ENCODE peak calls at places on chromosomes 13 and 19, in eight cellular contexts. One of them, this sample, is unnamed.
A peak's percentile ranks its signal among the peaks of the same experiment; 100 is the strongest.

GRCh38 chr13:60229708-60230272 is 66.1 kb upstream of the DIAPH3 start:
- DNase-seq in uterus: no peak
- DNase-seq in hepatocyte: peak; percentile 10
- DNase-seq in IMR-90: no peak
- DNase-seq in right lobe of liver: no peak
- DNase-seq in mammary epithelial cell: no peak
- DNase-seq in tibial nerve: no peak
- DNase-seq in upper lobe of right lung: no peak
- DNase-seq in this sample: no peak

GRCh38 chr13:75704194-75704941 is 68.2 kb downstream of the LMO7 start:
- DNase-seq in hepatocyte: no peak
- DNase-seq in right lobe of liver: no peak
- DNase-seq in IMR-90: peak; percentile 85
- DNase-seq in tibial nerve: no peak
- DNase-seq in mammary epithelial cell: no peak
- DNase-seq in uterus: no peak
- DNase-seq in upper lobe of right lung: no peak
- DNase-seq in this sample: peak; percentile 68

GRCh38 chr19:48418317-48419064 is 25.0 kb downstream of the GRIN2D start:
- DNase-seq in tibial nerve: no peak
- DNase-seq in mammary epithelial cell: no peak
- DNase-seq in right lobe of liver: no peak
- DNase-seq in uterus: no peak
- DNase-seq in upper lobe of right lung: no peak
- DNase-seq in hepatocyte: no peak
- DNase-seq in IMR-90: peak; percentile 23
- DNase-seq in this sample: no peak

GRCh38 chr13:45179428-45179827 is 21.4 kb downstream of the KCTD4 start:
- DNase-seq in right lobe of liver: no peak
- DNase-seq in tibial nerve: no peak
- DNase-seq in upper lobe of right lung: no peak
- DNase-seq in mammary epithelial cell: no peak
- DNase-seq in hepatocyte: no peak
- DNase-seq in uterus: no peak
- DNase-seq in IMR-90: peak; percentile 63
- DNase-seq in this sample: no peak

GRCh38 chr13:69547780-69548179 is 559.8 kb upstream of the ATXN8OS start:
- DNase-seq in mammary epithelial cell: no peak
- DNase-seq in upper lobe of right lung: no peak
- DNase-seq in IMR-90: no peak
- DNase-seq in hepatocyte: no peak
- DNase-seq in uterus: no peak
- DNase-seq in tibial nerve: no peak
- DNase-seq in right lobe of liver: no peak
- DNase-seq in this sample: no peak

GRCh38 chr19:39430675-39431593 is 4.8 kb downstream of the RPS16 start:
- DNase-seq in right lobe of liver: no peak
- DNase-seq in tibial nerve: no peak
- DNase-seq in hepatocyte: peak; percentile 66
- DNase-seq in uterus: no peak
- DNase-seq in mammary epithelial cell: peak; percentile 39
- DNase-seq in IMR-90: peak; percentile 100
- DNase-seq in upper lobe of right lung: peak; percentile 78
- DNase-seq in this sample: peak; percentile 99

GRCh38 chr19:30857388-30857787 is 485.2 kb downstream of the ZNF536 start:
- DNase-seq in IMR-90: no peak
- DNase-seq in mammary epithelial cell: no peak
- DNase-seq in right lobe of liver: no peak
- DNase-seq in uterus: no peak
- DNase-seq in tibial nerve: no peak
- DNase-seq in upper lobe of right lung: no peak
- DNase-seq in hepatocyte: no peak
- DNase-seq in this sample: no peak

GRCh38 chr13:96388598-96388997 is 298.7 kb downstream of the HS6ST3 start:
- DNase-seq in right lobe of liver: no peak
- DNase-seq in hepatocyte: no peak
- DNase-seq in tibial nerve: no peak
- DNase-seq in mammary epithelial cell: no peak
- DNase-seq in uterus: no peak
- DNase-seq in upper lobe of right lung: no peak
- DNase-seq in IMR-90: no peak
- DNase-seq in this sample: no peak

GRCh38 chr13:102948006-102948405 is 102.2 kb downstream of the ERCC5 start:
- DNase-seq in tibial nerve: peak; percentile 12
- DNase-seq in upper lobe of right lung: no peak
- DNase-seq in right lobe of liver: no peak
- DNase-seq in hepatocyte: peak; percentile 38
- DNase-seq in mammary epithelial cell: no peak
- DNase-seq in IMR-90: no peak
- DNase-seq in uterus: no peak
- DNase-seq in this sample: no peak

GRCh38 chr13:27644302-27644701 is 22.6 kb downstream of the POLR1D start:
- DNase-seq in hepatocyte: no peak
- DNase-seq in upper lobe of right lung: no peak
- DNase-seq in uterus: no peak
- DNase-seq in right lobe of liver: no peak
- DNase-seq in mammary epithelial cell: peak; percentile 69
- DNase-seq in tibial nerve: no peak
- DNase-seq in IMR-90: peak; percentile 92
- DNase-seq in this sample: peak; percentile 18

GRCh38 chr13:97904059-97904458 is 49.4 kb upstream of the IPO5 start:
- DNase-seq in upper lobe of right lung: no peak
- DNase-seq in uterus: no peak
- DNase-seq in IMR-90: no peak
- DNase-seq in right lobe of liver: no peak
- DNase-seq in hepatocyte: no peak
- DNase-seq in mammary epithelial cell: no peak
- DNase-seq in tibial nerve: no peak
- DNase-seq in this sample: no peak

GRCh38 chr13:49869514-49869913 is 66.6 kb downstream of the SPRYD7 start:
- DNase-seq in mammary epithelial cell: no peak
- DNase-seq in upper lobe of right lung: no peak
- DNase-seq in tibial nerve: peak; percentile 11
- DNase-seq in right lobe of liver: no peak
- DNase-seq in IMR-90: peak; percentile 36
- DNase-seq in hepatocyte: peak; percentile 19
- DNase-seq in uterus: no peak
- DNase-seq in this sample: peak; percentile 40

GRCh38 chr13:26488236-26489028 is 69.1 kb upstream of the WASF3 start:
- DNase-seq in mammary epithelial cell: no peak
- DNase-seq in upper lobe of right lung: no peak
- DNase-seq in uterus: no peak
- DNase-seq in right lobe of liver: no peak
- DNase-seq in IMR-90: no peak
- DNase-seq in tibial nerve: no peak
- DNase-seq in hepatocyte: no peak
- DNase-seq in this sample: no peak

GRCh38 chr13:26486550-26486949 is 70.9 kb upstream of the WASF3 start:
- DNase-seq in right lobe of liver: no peak
- DNase-seq in IMR-90: no peak
- DNase-seq in upper lobe of right lung: no peak
- DNase-seq in hepatocyte: no peak
- DNase-seq in uterus: peak; percentile 53
- DNase-seq in mammary epithelial cell: no peak
- DNase-seq in tibial nerve: no peak
- DNase-seq in this sample: no peak

GRCh38 chr13:26485288-26485687 is 72.2 kb upstream of the WASF3 start:
- DNase-seq in hepatocyte: no peak
- DNase-seq in right lobe of liver: no peak
- DNase-seq in IMR-90: no peak
- DNase-seq in uterus: no peak
- DNase-seq in tibial nerve: no peak
- DNase-seq in upper lobe of right lung: no peak
- DNase-seq in mammary epithelial cell: no peak
- DNase-seq in this sample: no peak

GRCh38 chr13:26485786-26486185 is 71.7 kb upstream of the WASF3 start:
- DNase-seq in right lobe of liver: no peak
- DNase-seq in upper lobe of right lung: no peak
- DNase-seq in mammary epithelial cell: no peak
- DNase-seq in tibial nerve: no peak
- DNase-seq in hepatocyte: no peak
- DNase-seq in uterus: peak; percentile 55
- DNase-seq in IMR-90: no peak
- DNase-seq in this sample: no peak

GRCh38 chr13:26487781-26488180 is 69.7 kb upstream of the WASF3 start:
- DNase-seq in uterus: no peak
- DNase-seq in tibial nerve: no peak
- DNase-seq in upper lobe of right lung: no peak
- DNase-seq in mammary epithelial cell: no peak
- DNase-seq in IMR-90: no peak
- DNase-seq in hepatocyte: no peak
- DNase-seq in right lobe of liver: no peak
- DNase-seq in this sample: no peak
- TF ChIP-seq CTCF in uterus: no peak
- TF ChIP-seq CTCF in tibial nerve: no peak
- TF ChIP-seq CTCF in upper lobe of right lung: no peak
- TF ChIP-seq CTCF in mammary epithelial cell: no peak
- TF ChIP-seq CTCF in IMR-90: no peak
- TF ChIP-seq CTCF in hepatocyte: no peak
- TF ChIP-seq CTCF in right lobe of liver: no peak
- TF ChIP-seq CTCF in this sample: no peak

GRCh38 chr19:1226227-1226518 is 11.6 kb downstream of the CBARP start:
- DNase-seq in right lobe of liver: no peak
- DNase-seq in upper lobe of right lung: no peak
- DNase-seq in hepatocyte: no peak
- DNase-seq in IMR-90: no peak
- DNase-seq in mammary epithelial cell: no peak
- DNase-seq in uterus: no peak
- DNase-seq in tibial nerve: no peak
- DNase-seq in this sample: no peak
- H3K36me3 ChIP-seq in right lobe of liver: peaks cover 22% of the 10 kb centered on the region
- H3K36me3 ChIP-seq in upper lobe of right lung: peaks cover 59% of the 10 kb centered on the region
- H3K36me3 ChIP-seq in hepatocyte: no peaks in the 10 kb centered on the region
- H3K36me3 ChIP-seq in IMR-90: peaks cover 52% of the 10 kb centered on the region
- H3K36me3 ChIP-seq in mammary epithelial cell: peaks cover 4% of the 10 kb centered on the region
- H3K36me3 ChIP-seq in uterus: no peaks in the 10 kb centered on the region
- H3K36me3 ChIP-seq in tibial nerve: peaks cover 9% of the 10 kb centered on the region
- H3K36me3 ChIP-seq in this sample: peaks cover 25% of the 10 kb centered on the region

GRCh38 chr13:108947551-108948030 is 318.2 kb downstream of the MYO16 start:
- DNase-seq in right lobe of liver: no peak
- DNase-seq in upper lobe of right lung: no peak
- DNase-seq in uterus: peak; percentile 69
- DNase-seq in mammary epithelial cell: no peak
- DNase-seq in IMR-90: peak; percentile 30
- DNase-seq in tibial nerve: peak; percentile 68
- DNase-seq in hepatocyte: no peak
- DNase-seq in this sample: peak; percentile 59
- H3K27ac ChIP-seq in right lobe of liver: no peak overlapping the region
- H3K27ac ChIP-seq in upper lobe of right lung: no peak overlapping the region
- H3K27ac ChIP-seq in uterus: peak overlapping the region; percentile 72
- H3K27ac ChIP-seq in mammary epithelial cell: no peak overlapping the region
- H3K27ac ChIP-seq in IMR-90: no peak overlapping the region
- H3K27ac ChIP-seq in tibial nerve: no peak overlapping the region
- H3K27ac ChIP-seq in hepatocyte: peak overlapping the region; percentile 54
- H3K27ac ChIP-seq in this sample: peak overlapping the region; percentile 19

GRCh38 chr13:110677731-110678545 is 28.0 kb downstream of the CARS2 start:
- DNase-seq in IMR-90: peak; percentile 37
- DNase-seq in right lobe of liver: no peak
- DNase-seq in hepatocyte: no peak
- DNase-seq in upper lobe of right lung: no peak
- DNase-seq in mammary epithelial cell: no peak
- DNase-seq in tibial nerve: no peak
- DNase-seq in uterus: no peak
- DNase-seq in this sample: peak; percentile 43

GRCh38 chr13:110683203-110683883 is 22.6 kb downstream of the CARS2 start:
- DNase-seq in upper lobe of right lung: no peak
- DNase-seq in mammary epithelial cell: peak; percentile 20
- DNase-seq in uterus: no peak
- DNase-seq in IMR-90: peak; percentile 15
- DNase-seq in right lobe of liver: no peak
- DNase-seq in tibial nerve: no peak
- DNase-seq in hepatocyte: no peak
- DNase-seq in this sample: no peak

GRCh38 chr13:110682746-110683145 is 23.2 kb downstream of the CARS2 start:
- DNase-seq in upper lobe of right lung: no peak
- DNase-seq in uterus: no peak
- DNase-seq in hepatocyte: no peak
- DNase-seq in tibial nerve: no peak
- DNase-seq in IMR-90: no peak
- DNase-seq in mammary epithelial cell: no peak
- DNase-seq in right lobe of liver: no peak
- DNase-seq in this sample: no peak

GRCh38 chr13:110681868-110682550 is 23.9 kb downstream of the CARS2 start:
- DNase-seq in hepatocyte: no peak
- DNase-seq in IMR-90: no peak
- DNase-seq in mammary epithelial cell: no peak
- DNase-seq in uterus: no peak
- DNase-seq in right lobe of liver: no peak
- DNase-seq in tibial nerve: no peak
- DNase-seq in upper lobe of right lung: no peak
- DNase-seq in this sample: no peak

GRCh38 chr13:110680852-110681251 is 25.1 kb downstream of the CARS2 start:
- DNase-seq in IMR-90: no peak
- DNase-seq in uterus: no peak
- DNase-seq in mammary epithelial cell: no peak
- DNase-seq in hepatocyte: no peak
- DNase-seq in right lobe of liver: no peak
- DNase-seq in tibial nerve: no peak
- DNase-seq in upper lobe of right lung: no peak
- DNase-seq in this sample: no peak
- TF ChIP-seq CTCF in IMR-90: peak; percentile 38
- TF ChIP-seq CTCF in uterus: no peak
- TF ChIP-seq CTCF in mammary epithelial cell: peak; percentile 39
- TF ChIP-seq CTCF in hepatocyte: peak; percentile 20
- TF ChIP-seq CTCF in right lobe of liver: peak; percentile 40
- TF ChIP-seq CTCF in tibial nerve: no peak
- TF ChIP-seq CTCF in upper lobe of right lung: peak; percentile 41
- TF ChIP-seq CTCF in this sample: peak; percentile 75

GRCh38 chr19:5205937-5206750 is 134.5 kb downstream of the PTPRS start:
- DNase-seq in mammary epithelial cell: no peak
- DNase-seq in right lobe of liver: no peak
- DNase-seq in tibial nerve: no peak
- DNase-seq in hepatocyte: no peak
- DNase-seq in uterus: no peak
- DNase-seq in upper lobe of right lung: no peak
- DNase-seq in IMR-90: no peak
- DNase-seq in this sample: no peak
- H3K36me3 ChIP-seq in mammary epithelial cell: no peaks in the 10 kb centered on the region
- H3K36me3 ChIP-seq in right lobe of liver: peaks cover 3% of the 10 kb centered on the region
- H3K36me3 ChIP-seq in tibial nerve: peaks cover 6% of the 10 kb centered on the region
- H3K36me3 ChIP-seq in hepatocyte: no peaks in the 10 kb centered on the region
- H3K36me3 ChIP-seq in uterus: no peaks in the 10 kb centered on the region
- H3K36me3 ChIP-seq in upper lobe of right lung: peaks cover 15% of the 10 kb centered on the region
- H3K36me3 ChIP-seq in IMR-90: peaks cover 46% of the 10 kb centered on the region
- H3K36me3 ChIP-seq in this sample: peaks cover 33% of the 10 kb centered on the region

GRCh38 chr19:8577247-8577646 is at the start of gene MYO1F:
- DNase-seq in right lobe of liver: peak; percentile 84
- DNase-seq in tibial nerve: peak; percentile 43
- DNase-seq in mammary epithelial cell: no peak
- DNase-seq in IMR-90: no peak
- DNase-seq in hepatocyte: no peak
- DNase-seq in upper lobe of right lung: peak; percentile 83
- DNase-seq in uterus: no peak
- DNase-seq in this sample: no peak
- H3K27ac ChIP-seq in right lobe of liver: peak within 1 kb of the TSS; percentile 51
- H3K27ac ChIP-seq in tibial nerve: peak within 1 kb of the TSS; percentile 64
- H3K27ac ChIP-seq in mammary epithelial cell: no peak within 1 kb of the TSS
- H3K27ac ChIP-seq in IMR-90: no peak within 1 kb of the TSS
- H3K27ac ChIP-seq in hepatocyte: no peak within 1 kb of the TSS
- H3K27ac ChIP-seq in upper lobe of right lung: peak within 1 kb of the TSS; percentile 70
- H3K27ac ChIP-seq in uterus: no peak within 1 kb of the TSS
- H3K27ac ChIP-seq in this sample: no peak within 1 kb of the TSS